ENCODE peak calls at places on chromosomes 2 and 18, in six cellular contexts. M, H, P, J, L and G are unnamed samples.
A peak's percentile ranks its signal among the peaks of the same experiment; 100 is the strongest.

GRCh38 chr2:149204686-149205085 is 125.7 kb upstream of the LYPD6 start:
- DNase-seq in P (no peak), M (no peak), J (no peak), H (no peak), L (no peak), G (no peak)

GRCh38 chr2:102749938-102750337 is 11.9 kb upstream of the TMEM182 start:
- DNase-seq in H (no peak), M (no peak), L (no peak), P (no peak), J (no peak), G (no peak)

GRCh38 chr2:213171147-213171546 is 19.7 kb upstream of the IKZF2 start:
- DNase-seq in L (no peak), H (no peak), P (no peak), J (no peak), M (no peak), G (no peak)

GRCh38 chr2:57516740-57517340 is 529.8 kb upstream of the VRK2 start:
- DNase-seq in M (no peak), L (peak; percentile 37), P (no peak), H (peak; percentile 57), J (no peak), G (no peak)

GRCh38 chr2:30565860-30566358 is 118.9 kb downstream of the LCLAT1 start:
- DNase-seq in M (no peak), J (peak; percentile 16), H (no peak), L (no peak), P (peak; percentile 24), G (no peak)

GRCh38 chr2:47339745-47340541 is 63.0 kb upstream of the MSH2 start:
- DNase-seq in L (no peak), P (no peak), M (peak; percentile 63), H (peak; percentile 59), J (no peak), G (no peak)

GRCh38 chr18:77676901-77677300 is 427.3 kb downstream of the GALR1 start:
- DNase-seq in J (no peak), P (no peak), L (no peak), H (no peak), M (no peak), G (no peak)

GRCh38 chr18:62950246-62950645 is 234.9 kb downstream of the PHLPP1 start:
- DNase-seq in L (no peak), P (no peak), M (no peak), J (no peak), H (no peak), G (no peak)

GRCh38 chr2:64838817-64839216 is 150.4 kb upstream of the SLC1A4 start:
- DNase-seq in P (no peak), M (peak; percentile 60), H (peak; percentile 81), L (no peak), J (no peak), G (no peak)

GRCh38 chr2:175025946-175026345 is 20.8 kb upstream of the CHN1 start:
- DNase-seq in M (no peak), L (no peak), P (no peak), J (no peak), H (no peak), G (no peak)

GRCh38 chr18:32803571-32803970 is 30.7 kb upstream of the KLHL14 start:
- DNase-seq in P (no peak), M (no peak), H (no peak), J (no peak), L (no peak), G (no peak)

GRCh38 chr2:237593036-237593435 is 2.5 kb upstream of the RAB17 start:
- DNase-seq in M (no peak), P (peak; percentile 13), L (no peak), J (no peak), H (no peak), G (no peak)

GRCh38 chr2:11532434-11533055 is 1.3 kb upstream of the GREB1 start:
- DNase-seq in J (no peak), M (no peak), H (no peak), P (no peak), L (no peak), G (no peak)

GRCh38 chr2:8118940-8119781 is 562.7 kb upstream of the ID2 start:
- DNase-seq in L (no peak), P (no peak), H (no peak), J (no peak), M (peak; percentile 47), G (no peak)

GRCh38 chr2:174492963-174493431 is 6.2 kb upstream of the GPR155 start:
- DNase-seq in H (no peak), M (peak; percentile 60), P (no peak), J (no peak), L (no peak), G (no peak)

GRCh38 chr2:154226931-154227330 is 355.2 kb downstream of the GALNT13 start:
- DNase-seq in H (no peak), P (no peak), L (no peak), J (no peak), M (no peak), G (no peak)

GRCh38 chr2:230761704-230762103 is 49.1 kb downstream of the CAB39 start:
- DNase-seq in J (no peak), M (no peak), L (no peak), H (no peak), P (no peak), G (no peak)

GRCh38 chr2:124996406-124996805 is 971.3 kb downstream of the CNTNAP5 start:
- DNase-seq in H (no peak), P (no peak), J (no peak), M (no peak), L (no peak), G (no peak)

GRCh38 chr2:58481670-58482069 is 240.5 kb upstream of the FANCL start:
- DNase-seq in M (no peak), L (no peak), H (no peak), P (no peak), J (no peak), G (no peak)

GRCh38 chr18:74609535-74609934 is 11.9 kb downstream of the ZNF407 start:
- DNase-seq in J (no peak), L (no peak), P (no peak), H (no peak), M (no peak), G (no peak)

GRCh38 chr2:18325118-18325517 is 235.3 kb downstream of the RDH14 start:
- DNase-seq in L (no peak), H (no peak), P (no peak), J (no peak), M (no peak), G (no peak)

GRCh38 chr18:46469186-46469915 is 187.7 kb downstream of the LOXHD1 start:
- DNase-seq in P (no peak), L (no peak), J (no peak), H (peak; percentile 13), M (no peak), G (no peak)
- TF ChIP-seq EP300 in P (no peak), L (no peak), J (no peak), H (no peak), M (no peak), G (no peak)

GRCh38 chr2:166764702-166765101 is 123.6 kb upstream of the XIRP2 start:
- DNase-seq in M (no peak), J (no peak), P (no peak), H (no peak), L (no peak), G (no peak)

GRCh38 chr2:166766220-166766619 is 122.1 kb upstream of the XIRP2 start:
- DNase-seq in H (no peak), P (no peak), L (no peak), J (no peak), M (no peak), G (no peak)

GRCh38 chr2:166765141-166765540 is 123.1 kb upstream of the XIRP2 start:
- DNase-seq in J (no peak), L (no peak), H (no peak), M (no peak), P (no peak), G (no peak)

GRCh38 chr2:166764216-166764615 is 124.1 kb upstream of the XIRP2 start:
- DNase-seq in M (no peak), H (no peak), P (no peak), J (no peak), L (no peak), G (no peak)

GRCh38 chr2:166768393-166769123 is 119.7 kb upstream of the XIRP2 start:
- DNase-seq in L (no peak), P (no peak), J (no peak), H (no peak), M (no peak), G (no peak)
- H3K4me1 ChIP-seq in L (no peaks in the 10 kb centered on the region), P (no peaks in the 10 kb centered on the region), J (no peaks in the 10 kb centered on the region), H (no peaks in the 10 kb centered on the region), M (no peaks in the 10 kb centered on the region), G (no peaks in the 10 kb centered on the region)

GRCh38 chr2:177691177-177691576 is 298.6 kb downstream of the AGPS start:
- DNase-seq in J (no peak), P (no peak), M (no peak), H (no peak), L (no peak), G (no peak)

GRCh38 chr2:177692828-177693269 is 300.3 kb downstream of the AGPS start:
- DNase-seq in P (no peak), M (no peak), L (no peak), H (peak; percentile 55), J (no peak), G (no peak)

GRCh38 chr2:177692042-177692823 is 299.7 kb downstream of the AGPS start:
- DNase-seq in M (no peak), J (no peak), H (no peak), L (no peak), P (no peak), G (no peak)

GRCh38 chr2:177689623-177690022 is 297.1 kb downstream of the AGPS start:
- DNase-seq in P (no peak), J (no peak), M (no peak), H (no peak), L (no peak), G (no peak)

DNA sequence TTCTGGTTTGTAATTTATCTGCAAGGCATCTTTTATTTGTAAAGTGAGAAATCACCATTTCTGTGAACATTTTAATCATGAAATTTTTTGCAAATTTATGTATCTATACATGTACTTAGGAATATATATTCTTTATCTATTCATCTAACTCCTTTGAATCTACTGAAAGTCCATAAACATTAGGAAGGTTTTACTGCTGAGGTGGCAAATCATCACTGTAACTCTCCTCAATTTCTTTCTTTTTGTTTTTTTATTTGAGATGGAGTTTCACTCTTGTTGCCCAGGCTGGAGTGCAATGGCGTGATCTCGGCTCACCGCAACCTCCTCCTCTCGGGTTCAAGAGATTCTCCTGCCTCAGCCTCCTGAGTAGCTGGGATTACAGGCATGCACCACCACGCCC is 296.3 kb downstream of the AGPS start:
- DNase-seq in J (no peak), M (no peak), P (no peak), H (no peak), L (no peak), G (no peak)
- H3K4me3 ChIP-seq in J (no peak overlapping the region), M (no peak overlapping the region), P (no peak overlapping the region), H (no peak overlapping the region), L (no peak overlapping the region), G (no peak overlapping the region)

GRCh38 chr2:170744248-170745002 is 25.8 kb upstream of the ERICH2 start:
- DNase-seq in L (no peak), P (no peak), J (peak; percentile 17), H (peak; percentile 27), M (no peak), G (no peak)
- TF ChIP-seq EP300 in L (no peak), P (no peak), J (no peak), H (no peak), M (no peak), G (no peak)